ENCODE peak calls at places on chromosomes 16 and 17, in nine cellular contexts. One of them, this sample, is unnamed.

GRCh38 chr16:81457326-81458133 is 12.9 kb downstream of the CMIP start:
- DNase-seq in iris pigment epithelial cell: peak; percentile 82
- DNase-seq in PC-9: no peak
- DNase-seq in activated naive CD8-positive, alpha-beta T cell treated with anti-CD3 and anti-CD28 coated beads for 36 hours: no peak
- DNase-seq in dermis microvascular lymphatic vessel endothelial cell: no peak
- DNase-seq in Peyer's patch: peak; percentile 71
- DNase-seq in NCI-H748 treated with DMSO at 0.1 percent for 48 hours: no peak
- DNase-seq in posterior cingulate gyrus: no peak
- DNase-seq in T-helper 2 cell: no peak
- DNase-seq in this sample: peak; percentile 58

GRCh38 chr16:66035096-66035495 is 331.4 kb upstream of the CDH5 start:
- DNase-seq in iris pigment epithelial cell: no peak
- DNase-seq in PC-9: no peak
- DNase-seq in activated naive CD8-positive, alpha-beta T cell treated with anti-CD3 and anti-CD28 coated beads for 36 hours: no peak
- DNase-seq in dermis microvascular lymphatic vessel endothelial cell: no peak
- DNase-seq in Peyer's patch: no peak
- DNase-seq in NCI-H748 treated with DMSO at 0.1 percent for 48 hours: no peak
- DNase-seq in posterior cingulate gyrus: no peak
- DNase-seq in T-helper 2 cell: no peak
- DNase-seq in this sample: no peak

GRCh38 chr17:260031-260791 is 78.8 kb upstream of the DOC2B start:
- DNase-seq in iris pigment epithelial cell: no peak
- DNase-seq in PC-9: no peak
- DNase-seq in activated naive CD8-positive, alpha-beta T cell treated with anti-CD3 and anti-CD28 coated beads for 36 hours: no peak
- DNase-seq in dermis microvascular lymphatic vessel endothelial cell: no peak
- DNase-seq in Peyer's patch: peak; percentile 23
- DNase-seq in NCI-H748 treated with DMSO at 0.1 percent for 48 hours: no peak
- DNase-seq in posterior cingulate gyrus: peak; percentile 57
- DNase-seq in T-helper 2 cell: no peak
- DNase-seq in this sample: no peak

GRCh38 chr17:49696233-49696761 is 11.5 kb downstream of the SLC35B1 start:
- DNase-seq in iris pigment epithelial cell: no peak
- DNase-seq in PC-9: no peak
- DNase-seq in activated naive CD8-positive, alpha-beta T cell treated with anti-CD3 and anti-CD28 coated beads for 36 hours: peak; percentile 81
- DNase-seq in dermis microvascular lymphatic vessel endothelial cell: no peak
- DNase-seq in Peyer's patch: no peak
- DNase-seq in NCI-H748 treated with DMSO at 0.1 percent for 48 hours: no peak
- DNase-seq in posterior cingulate gyrus: no peak
- DNase-seq in T-helper 2 cell: no peak
- DNase-seq in this sample: no peak

GRCh38 chr17:77681820-77682219 is 276.7 kb upstream of the TNRC6C start:
- DNase-seq in iris pigment epithelial cell: peak; percentile 72
- DNase-seq in PC-9: no peak
- DNase-seq in activated naive CD8-positive, alpha-beta T cell treated with anti-CD3 and anti-CD28 coated beads for 36 hours: no peak
- DNase-seq in dermis microvascular lymphatic vessel endothelial cell: no peak
- DNase-seq in Peyer's patch: no peak
- DNase-seq in NCI-H748 treated with DMSO at 0.1 percent for 48 hours: no peak
- DNase-seq in posterior cingulate gyrus: peak; percentile 89
- DNase-seq in T-helper 2 cell: no peak
- DNase-seq in this sample: no peak

GRCh38 chr17:13601317-13601775 is 383 bp downstream of the HS3ST3A1 start:
- DNase-seq in iris pigment epithelial cell: no peak
- DNase-seq in PC-9: no peak
- DNase-seq in activated naive CD8-positive, alpha-beta T cell treated with anti-CD3 and anti-CD28 coated beads for 36 hours: peak; percentile 25
- DNase-seq in dermis microvascular lymphatic vessel endothelial cell: no peak
- DNase-seq in Peyer's patch: no peak
- DNase-seq in NCI-H748 treated with DMSO at 0.1 percent for 48 hours: no peak
- DNase-seq in posterior cingulate gyrus: no peak
- DNase-seq in T-helper 2 cell: no peak
- DNase-seq in this sample: peak; percentile 28

GRCh38 chr17:68195667-68196393 is 52.0 kb upstream of the AMZ2 start:
- DNase-seq in iris pigment epithelial cell: no peak
- DNase-seq in PC-9: peak; percentile 26
- DNase-seq in activated naive CD8-positive, alpha-beta T cell treated with anti-CD3 and anti-CD28 coated beads for 36 hours: no peak
- DNase-seq in dermis microvascular lymphatic vessel endothelial cell: no peak
- DNase-seq in Peyer's patch: no peak
- DNase-seq in NCI-H748 treated with DMSO at 0.1 percent for 48 hours: peak; percentile 7
- DNase-seq in posterior cingulate gyrus: no peak
- DNase-seq in T-helper 2 cell: no peak
- DNase-seq in this sample: no peak

GRCh38 chr16:86579268-86580062 is 1.1 kb downstream of the FOXL1 start:
- DNase-seq in iris pigment epithelial cell: no peak
- DNase-seq in PC-9: no peak
- DNase-seq in activated naive CD8-positive, alpha-beta T cell treated with anti-CD3 and anti-CD28 coated beads for 36 hours: no peak
- DNase-seq in dermis microvascular lymphatic vessel endothelial cell: no peak
- DNase-seq in Peyer's patch: no peak
- DNase-seq in NCI-H748 treated with DMSO at 0.1 percent for 48 hours: no peak
- DNase-seq in posterior cingulate gyrus: no peak
- DNase-seq in T-helper 2 cell: no peak
- DNase-seq in this sample: peak; percentile 30

GRCh38 chr16:85162478-85163277 is 50.4 kb upstream of the CIBAR2 start:
- DNase-seq in iris pigment epithelial cell: peak; percentile 79
- DNase-seq in PC-9: no peak
- DNase-seq in activated naive CD8-positive, alpha-beta T cell treated with anti-CD3 and anti-CD28 coated beads for 36 hours: no peak
- DNase-seq in dermis microvascular lymphatic vessel endothelial cell: no peak
- DNase-seq in Peyer's patch: no peak
- DNase-seq in NCI-H748 treated with DMSO at 0.1 percent for 48 hours: no peak
- DNase-seq in posterior cingulate gyrus: peak; percentile 83
- DNase-seq in T-helper 2 cell: no peak
- DNase-seq in this sample: peak; percentile 78

GRCh38 chr16:19005561-19006445 is 22.1 kb downstream of the TMC7 start:
- DNase-seq in iris pigment epithelial cell: no peak
- DNase-seq in PC-9: peak; percentile 76
- DNase-seq in activated naive CD8-positive, alpha-beta T cell treated with anti-CD3 and anti-CD28 coated beads for 36 hours: no peak
- DNase-seq in dermis microvascular lymphatic vessel endothelial cell: peak; percentile 63
- DNase-seq in Peyer's patch: peak; percentile 85
- DNase-seq in NCI-H748 treated with DMSO at 0.1 percent for 48 hours: no peak
- DNase-seq in posterior cingulate gyrus: peak; percentile 89
- DNase-seq in T-helper 2 cell: no peak
- DNase-seq in this sample: peak; percentile 43

GRCh38 chr17:39209317-39210092 is 9.4 kb downstream of the RPL19 start:
- DNase-seq in iris pigment epithelial cell: peak; percentile 56
- DNase-seq in PC-9: no peak
- DNase-seq in activated naive CD8-positive, alpha-beta T cell treated with anti-CD3 and anti-CD28 coated beads for 36 hours: peak; percentile 87
- DNase-seq in dermis microvascular lymphatic vessel endothelial cell: no peak
- DNase-seq in Peyer's patch: no peak
- DNase-seq in NCI-H748 treated with DMSO at 0.1 percent for 48 hours: no peak
- DNase-seq in posterior cingulate gyrus: peak; percentile 96
- DNase-seq in T-helper 2 cell: peak; percentile 36
- DNase-seq in this sample: peak; percentile 26

GRCh38 chr16:5042574-5043171 is 8.9 kb upstream of the NAGPA start:
- DNase-seq in iris pigment epithelial cell: peak; percentile 46
- DNase-seq in PC-9: no peak
- DNase-seq in activated naive CD8-positive, alpha-beta T cell treated with anti-CD3 and anti-CD28 coated beads for 36 hours: no peak
- DNase-seq in dermis microvascular lymphatic vessel endothelial cell: no peak
- DNase-seq in Peyer's patch: peak; percentile 15
- DNase-seq in NCI-H748 treated with DMSO at 0.1 percent for 48 hours: peak; percentile 0
- DNase-seq in posterior cingulate gyrus: peak; percentile 85
- DNase-seq in T-helper 2 cell: no peak
- DNase-seq in this sample: no peak

GRCh38 chr17:36482611-36483504 is 3.6 kb upstream of the ZNHIT3 start:
- DNase-seq in iris pigment epithelial cell: peak; percentile 78
- DNase-seq in PC-9: peak; percentile 74
- DNase-seq in activated naive CD8-positive, alpha-beta T cell treated with anti-CD3 and anti-CD28 coated beads for 36 hours: peak; percentile 87
- DNase-seq in dermis microvascular lymphatic vessel endothelial cell: peak; percentile 45
- DNase-seq in Peyer's patch: peak; percentile 88
- DNase-seq in NCI-H748 treated with DMSO at 0.1 percent for 48 hours: peak; percentile 7
- DNase-seq in posterior cingulate gyrus: peak; percentile 95
- DNase-seq in T-helper 2 cell: peak; percentile 63
- DNase-seq in this sample: peak; percentile 18

GRCh38 chr17:42754782-42755181 is 6.2 kb upstream of the RAMP2 start:
- DNase-seq in iris pigment epithelial cell: peak; percentile 15
- DNase-seq in PC-9: peak; percentile 22
- DNase-seq in activated naive CD8-positive, alpha-beta T cell treated with anti-CD3 and anti-CD28 coated beads for 36 hours: no peak
- DNase-seq in dermis microvascular lymphatic vessel endothelial cell: no peak
- DNase-seq in Peyer's patch: peak; percentile 39
- DNase-seq in NCI-H748 treated with DMSO at 0.1 percent for 48 hours: no peak
- DNase-seq in posterior cingulate gyrus: no peak
- DNase-seq in T-helper 2 cell: no peak
- DNase-seq in this sample: no peak

GRCh38 chr16:20897253-20897896 is 2.8 kb downstream of the DCUN1D3 start:
- DNase-seq in iris pigment epithelial cell: peak; percentile 91
- DNase-seq in PC-9: no peak
- DNase-seq in activated naive CD8-positive, alpha-beta T cell treated with anti-CD3 and anti-CD28 coated beads for 36 hours: no peak
- DNase-seq in dermis microvascular lymphatic vessel endothelial cell: no peak
- DNase-seq in Peyer's patch: no peak
- DNase-seq in NCI-H748 treated with DMSO at 0.1 percent for 48 hours: no peak
- DNase-seq in posterior cingulate gyrus: no peak
- DNase-seq in T-helper 2 cell: no peak
- DNase-seq in this sample: peak; percentile 77

GRCh38 chr17:68403122-68403521 is 54.2 kb downstream of the WIPI1 start:
- DNase-seq in iris pigment epithelial cell: no peak
- DNase-seq in PC-9: no peak
- DNase-seq in activated naive CD8-positive, alpha-beta T cell treated with anti-CD3 and anti-CD28 coated beads for 36 hours: no peak
- DNase-seq in dermis microvascular lymphatic vessel endothelial cell: no peak
- DNase-seq in Peyer's patch: no peak
- DNase-seq in NCI-H748 treated with DMSO at 0.1 percent for 48 hours: no peak
- DNase-seq in posterior cingulate gyrus: no peak
- DNase-seq in T-helper 2 cell: no peak
- DNase-seq in this sample: no peak

GRCh38 chr17:66123163-66123562 is 68.8 kb downstream of the CEP112 start:
- DNase-seq in iris pigment epithelial cell: peak; percentile 32
- DNase-seq in PC-9: no peak
- DNase-seq in activated naive CD8-positive, alpha-beta T cell treated with anti-CD3 and anti-CD28 coated beads for 36 hours: no peak
- DNase-seq in dermis microvascular lymphatic vessel endothelial cell: no peak
- DNase-seq in Peyer's patch: no peak
- DNase-seq in NCI-H748 treated with DMSO at 0.1 percent for 48 hours: no peak
- DNase-seq in posterior cingulate gyrus: no peak
- DNase-seq in T-helper 2 cell: no peak
- DNase-seq in this sample: peak; percentile 9

GRCh38 chr17:8126306-8127066 is 2.6 kb upstream of the HES7 start:
- DNase-seq in iris pigment epithelial cell: peak; percentile 64
- DNase-seq in PC-9: peak; percentile 61
- DNase-seq in activated naive CD8-positive, alpha-beta T cell treated with anti-CD3 and anti-CD28 coated beads for 36 hours: peak; percentile 67
- DNase-seq in dermis microvascular lymphatic vessel endothelial cell: no peak
- DNase-seq in Peyer's patch: no peak
- DNase-seq in NCI-H748 treated with DMSO at 0.1 percent for 48 hours: peak; percentile 90
- DNase-seq in posterior cingulate gyrus: peak; percentile 84
- DNase-seq in T-helper 2 cell: no peak
- DNase-seq in this sample: peak; percentile 55

GRCh38 chr16:26430618-26431017 is 636.1 kb upstream of the C16orf82 start:
- DNase-seq in iris pigment epithelial cell: no peak
- DNase-seq in PC-9: no peak
- DNase-seq in activated naive CD8-positive, alpha-beta T cell treated with anti-CD3 and anti-CD28 coated beads for 36 hours: no peak
- DNase-seq in dermis microvascular lymphatic vessel endothelial cell: no peak
- DNase-seq in Peyer's patch: no peak
- DNase-seq in NCI-H748 treated with DMSO at 0.1 percent for 48 hours: no peak
- DNase-seq in posterior cingulate gyrus: no peak
- DNase-seq in T-helper 2 cell: no peak
- DNase-seq in this sample: no peak

GRCh38 chr16:66863707-66864106 is 16.6 kb upstream of the PDP2 start:
- DNase-seq in iris pigment epithelial cell: no peak
- DNase-seq in PC-9: no peak
- DNase-seq in activated naive CD8-positive, alpha-beta T cell treated with anti-CD3 and anti-CD28 coated beads for 36 hours: no peak
- DNase-seq in dermis microvascular lymphatic vessel endothelial cell: no peak
- DNase-seq in Peyer's patch: no peak
- DNase-seq in NCI-H748 treated with DMSO at 0.1 percent for 48 hours: no peak
- DNase-seq in posterior cingulate gyrus: no peak
- DNase-seq in T-helper 2 cell: no peak
- DNase-seq in this sample: no peak

GRCh38 chr17:76382305-76382802 is 2.1 kb upstream of the SPHK1 start:
- DNase-seq in iris pigment epithelial cell: peak; percentile 51
- DNase-seq in PC-9: no peak
- DNase-seq in activated naive CD8-positive, alpha-beta T cell treated with anti-CD3 and anti-CD28 coated beads for 36 hours: peak; percentile 26
- DNase-seq in dermis microvascular lymphatic vessel endothelial cell: no peak
- DNase-seq in Peyer's patch: no peak
- DNase-seq in NCI-H748 treated with DMSO at 0.1 percent for 48 hours: no peak
- DNase-seq in posterior cingulate gyrus: no peak
- DNase-seq in T-helper 2 cell: no peak
- DNase-seq in this sample: no peak

This sample was measured in HCEC 1CT.